ENCODE peak calls at places on chromosomes 11 and 22, in nine cellular contexts. N is PC-3, J is K562, C is MM.1S, X is hepatocyte, R is SK-N-MC, L is fibroblast of lung, V is GM23248, U is neural progenitor cell. Q is an unnamed sample.
A peak's percentile ranks its signal among the peaks of the same experiment; 100 is the strongest.

GRCh38 chr11:69666752-69667536 is 8.2 kb downstream of the LTO1 start:
- DNase-seq in N (no peak), J (no peak), C (no peak), X (no peak), R (no peak), L (no peak), V (no peak), U (no peak), Q (no peak)

GRCh38 chr11:47714554-47715081 is 551 bp downstream of the AGBL2 start:
- DNase-seq in N (no peak), J (no peak), C (no peak), X (peak; percentile 8), R (no peak), L (peak; percentile 26), V (peak; percentile 53), U (peak; percentile 6), Q (no peak)

GRCh38 chr22:49964493-49965290 is 4.1 kb downstream of the PIM3 start:
- DNase-seq in N (no peak), J (no peak), C (peak; percentile 5), X (peak; percentile 10), R (no peak), L (no peak), V (no peak), U (peak; percentile 1), Q (no peak)

GRCh38 chr11:129264114-129264513 is 72.0 kb upstream of the ARHGAP32 start:
- DNase-seq in N (no peak), J (no peak), C (no peak), X (no peak), R (no peak), L (no peak), V (no peak), U (no peak), Q (no peak)

GRCh38 chr22:29121124-29121523 is 48.3 kb downstream of the KREMEN1 start:
- DNase-seq in N (no peak), J (no peak), C (no peak), X (no peak), R (no peak), L (no peak), V (peak; percentile 44), U (no peak), Q (no peak)

GRCh38 chr11:119373059-119373875 is 8.2 kb downstream of the USP2 start:
- DNase-seq in N (no peak), J (no peak), C (no peak), X (no peak), R (no peak), L (no peak), V (no peak), U (no peak), Q (no peak)

GRCh38 chr11:69321877-69322350 is 28.0 kb downstream of the MYEOV start:
- DNase-seq in N (peak; percentile 98), J (no peak), C (no peak), X (no peak), R (no peak), L (peak; percentile 67), V (peak; percentile 99), U (no peak), Q (no peak)

GRCh38 chr22:37498289-37498909 is 12.2 kb upstream of the MFNG start:
- DNase-seq in N (no peak), J (peak; percentile 62), C (peak; percentile 69), X (peak; percentile 83), R (no peak), L (no peak), V (no peak), U (peak; percentile 89), Q (no peak)

GRCh38 chr11:14584595-14584994 is 59.0 kb upstream of the PDE3B start:
- DNase-seq in N (no peak), J (no peak), C (no peak), X (peak; percentile 63), R (no peak), L (no peak), V (no peak), U (no peak), Q (no peak)

GRCh38 chr22:30806391-30806861 is 111.8 kb downstream of the OSBP2 start:
- DNase-seq in N (peak; percentile 81), J (peak; percentile 35), C (no peak), X (no peak), R (no peak), L (peak; percentile 61), V (peak; percentile 51), U (peak; percentile 60), Q (peak; percentile 66)

GRCh38 chr22:25849514-25849913 is 107.5 kb downstream of the MYO18B start:
- DNase-seq in N (no peak), J (no peak), C (no peak), X (no peak), R (no peak), L (no peak), V (no peak), U (no peak), Q (no peak)

GRCh38 chr22:24333301-24333700 is 62.7 kb downstream of the SPECC1L start:
- DNase-seq in N (peak; percentile 80), J (no peak), C (no peak), X (no peak), R (no peak), L (peak; percentile 71), V (peak; percentile 90), U (no peak), Q (peak; percentile 33)

GRCh38 chr22:50529416-50530279 is at the start of gene TYMP:
- DNase-seq in N (peak; percentile 40), J (no peak), C (no peak), X (peak; percentile 78), R (no peak), L (no peak), V (peak; percentile 82), U (peak; percentile 44), Q (no peak)

GRCh38 chr11:86811637-86812321 is 11.4 kb downstream of the PRSS23 start:
- DNase-seq in N (peak; percentile 76), J (no peak), C (no peak), X (peak; percentile 68), R (no peak), L (peak; percentile 62), V (peak; percentile 81), U (peak; percentile 68), Q (peak; percentile 76)

GRCh38 chr11:112734207-112734606 is 227.0 kb upstream of the NCAM1 start:
- DNase-seq in N (peak; percentile 22), J (peak; percentile 17), C (no peak), X (peak; percentile 76), R (no peak), L (peak; percentile 11), V (peak; percentile 55), U (peak; percentile 76), Q (no peak)

GRCh38 chr11:83572521-83572920 is 286.4 kb upstream of the CCDC90B start:
- DNase-seq in N (no peak), J (no peak), C (no peak), X (no peak), R (no peak), L (no peak), V (peak; percentile 58), U (no peak), Q (no peak)

GRCh38 chr11:34147581-34147980 is 42.2 kb downstream of the NAT10 start:
- DNase-seq in N (no peak), J (no peak), C (no peak), X (no peak), R (no peak), L (no peak), V (no peak), U (no peak), Q (no peak)

GRCh38 chr11:94134651-94135512 is 6.2 kb downstream of the PANX1 start:
- DNase-seq in N (peak; percentile 90), J (peak; percentile 76), C (no peak), X (peak; percentile 50), R (no peak), L (peak; percentile 82), V (peak; percentile 98), U (no peak), Q (no peak)

GRCh38 chr11:92225206-92225562 is 566 bp downstream of the FAT3 start:
- DNase-seq in N (no peak), J (no peak), C (no peak), X (peak; percentile 17), R (no peak), L (no peak), V (no peak), U (peak; percentile 51), Q (no peak)
- TF ChIP-seq EZH2 in N (no peak), J (no peak), C (no peak), X (no peak), R (no peak), L (no peak), V (no peak), U (no peak), Q (no peak)

DNA sequence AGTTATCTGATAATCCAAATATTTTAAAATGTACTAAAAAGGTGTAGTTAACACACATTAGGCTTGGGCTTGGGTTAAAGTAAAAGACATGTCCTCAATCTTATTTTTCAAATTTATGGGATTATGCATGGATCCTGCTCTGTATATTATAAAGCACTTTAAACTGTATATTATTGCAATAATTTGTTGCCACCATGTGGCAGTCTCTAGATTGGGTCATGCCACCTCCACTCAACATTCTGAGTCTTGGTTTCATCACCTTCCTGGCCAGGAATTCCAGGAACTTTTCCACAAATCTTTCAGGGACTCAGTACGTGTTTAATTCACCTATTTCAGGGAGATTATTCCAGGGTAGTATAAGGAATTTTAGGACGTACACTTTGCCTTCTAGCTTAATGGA is 695.5 kb downstream of the FAM181B start:
- DNase-seq in N (no peak), J (no peak), C (no peak), X (no peak), R (no peak), L (no peak), V (no peak), U (no peak), Q (no peak)
- TF ChIP-seq EZH2 in N (no peak), J (no peak), C (no peak), X (no peak), R (no peak), L (no peak), V (no peak), U (no peak), Q (no peak)

DNA sequence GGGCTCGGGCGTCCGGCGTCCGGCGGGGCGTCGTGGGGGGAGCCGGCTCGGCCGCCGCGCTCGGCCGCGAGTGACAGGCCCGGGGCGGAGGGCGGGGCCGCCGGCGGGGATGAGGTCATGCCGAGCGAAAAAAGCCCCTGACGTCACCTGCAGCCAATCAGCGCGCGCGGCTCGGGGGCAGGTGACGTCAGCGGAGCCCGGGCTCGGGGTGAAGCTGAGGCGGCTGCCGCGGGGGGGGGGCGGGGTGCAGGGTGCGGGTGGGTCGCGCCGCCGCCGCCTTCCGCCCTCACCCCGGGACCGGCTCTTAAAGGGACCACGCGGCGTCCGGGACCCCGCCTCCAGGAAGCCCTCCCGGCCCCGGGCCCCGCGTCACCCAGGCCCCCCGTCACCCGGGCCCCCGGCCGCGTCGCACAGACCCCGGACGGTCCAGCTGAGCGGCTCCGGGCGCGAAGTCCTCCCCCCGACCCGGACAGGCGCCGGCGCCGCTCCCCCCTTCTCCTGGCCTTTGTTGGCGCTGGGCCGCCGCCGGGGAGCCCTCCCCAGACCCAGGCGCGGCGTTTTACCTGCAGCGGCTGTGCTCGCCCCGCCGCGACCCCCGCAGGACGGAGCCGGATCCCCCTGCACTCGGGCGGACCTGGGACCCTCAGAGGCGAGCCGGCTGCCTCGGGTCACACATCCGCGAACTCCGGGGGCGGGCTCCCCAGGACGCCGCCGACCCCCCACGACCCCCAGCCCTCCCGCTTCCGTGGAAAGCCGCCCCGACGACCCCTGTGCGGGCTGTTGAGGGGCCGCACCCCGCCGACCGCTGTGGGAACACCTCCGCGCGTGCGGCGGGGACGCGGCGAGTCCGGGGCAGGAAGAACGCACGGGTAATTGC is at the start of gene DUSP8:
- DNase-seq in N (peak; percentile 70), J (peak; percentile 93), C (peak; percentile 71), X (peak; percentile 97), R (no peak), L (peak; percentile 82), V (peak; percentile 93), U (peak; percentile 92), Q (peak; percentile 53)
- TF ChIP-seq EZH2 in N (no peak), J (no peak), C (peak; percentile 81), X (peak; percentile 79), R (no peak), L (no peak), V (peak; percentile 97), U (peak; percentile 97), Q (no peak)

GRCh38 chr11:1116666-1117390 is 40.9 kb upstream of the MUC5AC start:
- DNase-seq in N (no peak), J (no peak), C (no peak), X (no peak), R (no peak), L (no peak), V (no peak), U (no peak), Q (no peak)
- TF ChIP-seq EZH2 in N (no peak), J (no peak), C (no peak), X (no peak), R (no peak), L (no peak), V (no peak), U (no peak), Q (no peak)